ENCODE peak calls at places on chromosomes 12 and 14, in five cellular contexts. One of them, this sample, is unnamed.

GRCh38 chr14:94483729-94484275 is 7.8 kb upstream of the SERPINA9 start:
- DNase-seq in progenitor cell of endocrine pancreas: no peak
- DNase-seq in neural crest cell: no peak
- DNase-seq in AG04450: no peak
- DNase-seq in A549: no peak
- DNase-seq in this sample: no peak

GRCh38 chr14:72444701-72445100 is 449.2 kb downstream of the DPF3 start:
- DNase-seq in progenitor cell of endocrine pancreas: no peak
- DNase-seq in AG04450: no peak
- DNase-seq in neural crest cell: no peak
- DNase-seq in A549: no peak
- DNase-seq in this sample: no peak

GRCh38 chr14:23114669-23115491 is 4.2 kb downstream of the CEBPE start:
- DNase-seq in progenitor cell of endocrine pancreas: no peak
- DNase-seq in neural crest cell: no peak
- DNase-seq in A549: peak
- DNase-seq in AG04450: peak
- DNase-seq in this sample: peak

GRCh38 chr12:81257952-81258551 is 180.2 kb downstream of the ACSS3 start:
- DNase-seq in AG04450: peak
- DNase-seq in A549: no peak
- DNase-seq in neural crest cell: no peak
- DNase-seq in progenitor cell of endocrine pancreas: no peak
- DNase-seq in this sample: no peak

GRCh38 chr12:81167694-81168093 is 89.8 kb downstream of the ACSS3 start:
- DNase-seq in A549: no peak
- DNase-seq in AG04450: no peak
- DNase-seq in progenitor cell of endocrine pancreas: no peak
- DNase-seq in neural crest cell: no peak
- DNase-seq in this sample: no peak

GRCh38 chr14:77882098-77882497 is 82.2 kb downstream of the ADCK1 start:
- DNase-seq in AG04450: no peak
- DNase-seq in neural crest cell: no peak
- DNase-seq in progenitor cell of endocrine pancreas: no peak
- DNase-seq in A549: no peak
- DNase-seq in this sample: no peak

GRCh38 chr14:22979748-22980392 is 2.5 kb downstream of the AJUBA start:
- DNase-seq in progenitor cell of endocrine pancreas: no peak
- DNase-seq in neural crest cell: no peak
- DNase-seq in A549: no peak
- DNase-seq in AG04450: no peak
- DNase-seq in this sample: no peak

GRCh38 chr14:54894995-54895394 is 7.6 kb downstream of the GCH1 start:
- DNase-seq in neural crest cell: no peak
- DNase-seq in A549: no peak
- DNase-seq in AG04450: no peak
- DNase-seq in progenitor cell of endocrine pancreas: no peak
- DNase-seq in this sample: no peak

GRCh38 chr12:63103489-63104131 is 47.4 kb downstream of the AVPR1A start:
- DNase-seq in neural crest cell: no peak
- DNase-seq in A549: peak
- DNase-seq in AG04450: no peak
- DNase-seq in progenitor cell of endocrine pancreas: no peak
- DNase-seq in this sample: peak

GRCh38 chr14:90383126-90383730 is 13.6 kb upstream of the CALM1 start:
- DNase-seq in AG04450: peak
- DNase-seq in A549: peak
- DNase-seq in progenitor cell of endocrine pancreas: peak
- DNase-seq in neural crest cell: peak
- DNase-seq in this sample: peak

GRCh38 chr14:24915958-24916595 is 133.9 kb downstream of the STXBP6 start:
- DNase-seq in A549: no peak
- DNase-seq in neural crest cell: no peak
- DNase-seq in progenitor cell of endocrine pancreas: no peak
- DNase-seq in AG04450: no peak
- DNase-seq in this sample: no peak

GRCh38 chr12:49969027-49969426 is 3.7 kb upstream of the AQP6 start:
- DNase-seq in progenitor cell of endocrine pancreas: no peak
- DNase-seq in AG04450: no peak
- DNase-seq in neural crest cell: no peak
- DNase-seq in A549: no peak
- DNase-seq in this sample: no peak

GRCh38 chr12:49615725-49616124 is 7.6 kb upstream of the PRPF40B start:
- DNase-seq in A549: no peak
- DNase-seq in AG04450: no peak
- DNase-seq in neural crest cell: no peak
- DNase-seq in progenitor cell of endocrine pancreas: no peak
- DNase-seq in this sample: no peak

This sample was measured in smooth muscle cell of the brain vasculature.